ENCODE peak calls at places on chromosomes 13 and 19, in five cellular contexts. One of them, this sample, is unnamed.

GRCh38 chr19:45139286-45140143 is 21.3 kb downstream of the NKPD1 start:
- DNase-seq in epithelial cell of esophagus: no peak
- DNase-seq in ascending aorta: no peak
- DNase-seq in tibial artery: no peak
- DNase-seq in GM06990: no peak
- DNase-seq in this sample: no peak

GRCh38 chr19:12757544-12758274 is 6.1 kb downstream of the BEST2 start:
- DNase-seq in epithelial cell of esophagus: peak
- DNase-seq in ascending aorta: no peak
- DNase-seq in tibial artery: peak
- DNase-seq in GM06990: peak
- DNase-seq in this sample: peak

GRCh38 chr19:10292206-10292788 is 2.5 kb downstream of the ICAM5 start:
- DNase-seq in GM06990: peak
- DNase-seq in ascending aorta: peak
- DNase-seq in tibial artery: peak
- DNase-seq in epithelial cell of esophagus: peak
- DNase-seq in this sample: peak

GRCh38 chr13:75687145-75687763 is 51.1 kb downstream of the LMO7 start:
- DNase-seq in tibial artery: no peak
- DNase-seq in epithelial cell of esophagus: peak
- DNase-seq in ascending aorta: no peak
- DNase-seq in GM06990: no peak
- DNase-seq in this sample: peak

GRCh38 chr19:49057636-49058234 is at the start of gene CGB7:
- DNase-seq in GM06990: no peak
- DNase-seq in epithelial cell of esophagus: peak
- DNase-seq in tibial artery: peak
- DNase-seq in ascending aorta: no peak
- DNase-seq in this sample: peak

GRCh38 chr19:18839465-18840287 is 7.9 kb downstream of the UPF1 start:
- DNase-seq in epithelial cell of esophagus: no peak
- DNase-seq in ascending aorta: no peak
- DNase-seq in GM06990: no peak
- DNase-seq in tibial artery: no peak
- DNase-seq in this sample: peak

GRCh38 chr13:98741741-98742435 is 10.6 kb downstream of the SLC15A1 start:
- DNase-seq in tibial artery: no peak
- DNase-seq in epithelial cell of esophagus: no peak
- DNase-seq in ascending aorta: no peak
- DNase-seq in GM06990: no peak
- DNase-seq in this sample: peak

GRCh38 chr13:87671031-87671823 is at the start of gene SLITRK5:
- DNase-seq in tibial artery: peak
- DNase-seq in GM06990: peak
- DNase-seq in ascending aorta: peak
- DNase-seq in epithelial cell of esophagus: peak
- DNase-seq in this sample: peak

GRCh38 chr13:109568273-109568900 is 218.0 kb downstream of the IRS2 start:
- DNase-seq in epithelial cell of esophagus: no peak
- DNase-seq in tibial artery: no peak
- DNase-seq in GM06990: no peak
- DNase-seq in ascending aorta: no peak
- DNase-seq in this sample: peak

GRCh38 chr13:40485611-40486517 is 180.6 kb downstream of the FOXO1 start:
- DNase-seq in epithelial cell of esophagus: no peak
- DNase-seq in ascending aorta: no peak
- DNase-seq in tibial artery: no peak
- DNase-seq in GM06990: peak
- DNase-seq in this sample: no peak

GRCh38 chr13:40058757-40059236 is 403.3 kb downstream of the COG6 start:
- DNase-seq in ascending aorta: no peak
- DNase-seq in tibial artery: no peak
- DNase-seq in epithelial cell of esophagus: peak
- DNase-seq in GM06990: peak
- DNase-seq in this sample: peak

GRCh38 chr13:111411186-111411858 is 90.9 kb downstream of the TEX29 start:
- DNase-seq in ascending aorta: no peak
- DNase-seq in GM06990: no peak
- DNase-seq in epithelial cell of esophagus: no peak
- DNase-seq in tibial artery: no peak
- DNase-seq in this sample: no peak

GRCh38 chr19:7492142-7493055 is 3.6 kb upstream of the PEX11G start:
- DNase-seq in GM06990: no peak
- DNase-seq in tibial artery: no peak
- DNase-seq in ascending aorta: no peak
- DNase-seq in epithelial cell of esophagus: peak
- DNase-seq in this sample: peak

GRCh38 chr13:87123987-87124784 is 547.0 kb upstream of the SLITRK5 start:
- DNase-seq in GM06990: no peak
- DNase-seq in tibial artery: no peak
- DNase-seq in ascending aorta: no peak
- DNase-seq in epithelial cell of esophagus: peak
- DNase-seq in this sample: peak

GRCh38 chr19:32351807-32352630 is 6.6 kb downstream of the ZNF507 start:
- DNase-seq in GM06990: no peak
- DNase-seq in epithelial cell of esophagus: no peak
- DNase-seq in ascending aorta: no peak
- DNase-seq in tibial artery: no peak
- DNase-seq in this sample: peak

GRCh38 chr19:48933382-48933932 is at the start of gene DHDH:
- DNase-seq in GM06990: peak
- DNase-seq in ascending aorta: no peak
- DNase-seq in epithelial cell of esophagus: peak
- DNase-seq in tibial artery: peak
- DNase-seq in this sample: peak

GRCh38 chr13:89862691-89863036 is 1484.8 kb upstream of the MIR17HG start:
- DNase-seq in tibial artery: no peak
- DNase-seq in GM06990: no peak
- DNase-seq in ascending aorta: no peak
- DNase-seq in epithelial cell of esophagus: peak
- DNase-seq in this sample: no peak

GRCh38 chr19:35336166-35336955 is 7.4 kb downstream of the CD22 start:
- DNase-seq in tibial artery: no peak
- DNase-seq in ascending aorta: no peak
- DNase-seq in epithelial cell of esophagus: no peak
- DNase-seq in GM06990: no peak
- DNase-seq in this sample: no peak
- H3K4me3 ChIP-seq in tibial artery: no peak
- H3K4me3 ChIP-seq in ascending aorta: no peak
- H3K4me3 ChIP-seq in epithelial cell of esophagus: no peak
- H3K4me3 ChIP-seq in GM06990: no peak
- H3K4me3 ChIP-seq in this sample: no peak

GRCh38 chr13:38866649-38867048 is 124.0 kb downstream of the STOML3 start:
- DNase-seq in ascending aorta: no peak
- DNase-seq in tibial artery: no peak
- DNase-seq in epithelial cell of esophagus: peak
- DNase-seq in GM06990: no peak
- DNase-seq in this sample: peak
- TF ChIP-seq CTCF in ascending aorta: no peak
- TF ChIP-seq CTCF in tibial artery: no peak
- TF ChIP-seq CTCF in epithelial cell of esophagus: peak
- TF ChIP-seq CTCF in GM06990: no peak
- TF ChIP-seq CTCF in this sample: no peak

GRCh38 chr19:58054792-58055482 is 4.1 kb upstream of the ZNF135 start:
- DNase-seq in ascending aorta: no peak
- DNase-seq in epithelial cell of esophagus: no peak
- DNase-seq in tibial artery: no peak
- DNase-seq in GM06990: no peak
- DNase-seq in this sample: peak
- H3K4me3 ChIP-seq in ascending aorta: peak
- H3K4me3 ChIP-seq in epithelial cell of esophagus: no peak
- H3K4me3 ChIP-seq in tibial artery: peak
- H3K4me3 ChIP-seq in GM06990: no peak
- H3K4me3 ChIP-seq in this sample: peak

DNA sequence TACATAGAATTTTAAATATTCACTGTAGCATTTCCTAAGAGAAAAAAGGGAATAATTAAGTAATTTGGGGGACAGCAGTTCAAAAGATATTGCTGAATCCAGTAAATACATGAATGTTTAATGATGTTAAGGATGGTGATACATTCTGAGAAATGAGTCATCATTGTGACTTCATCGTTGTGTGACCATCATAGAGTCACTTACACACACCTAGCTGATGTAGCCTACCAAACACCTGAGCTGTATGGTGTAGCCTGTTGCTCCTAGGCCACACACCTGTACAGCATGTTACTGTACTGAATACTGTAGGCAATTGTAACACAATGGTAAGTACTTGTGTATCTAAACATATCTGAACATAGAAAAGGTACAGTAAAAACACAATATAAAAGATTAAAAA is 34.8 kb downstream of the ATP7B start:
- DNase-seq in tibial artery: no peak
- DNase-seq in ascending aorta: no peak
- DNase-seq in epithelial cell of esophagus: peak
- DNase-seq in GM06990: no peak
- DNase-seq in this sample: no peak
- TF ChIP-seq CTCF in tibial artery: no peak
- TF ChIP-seq CTCF in ascending aorta: no peak
- TF ChIP-seq CTCF in epithelial cell of esophagus: no peak
- TF ChIP-seq CTCF in GM06990: no peak
- TF ChIP-seq CTCF in this sample: no peak

GRCh38 chr19:56112313-56112709 is 8.8 kb downstream of the ZNF787 start:
- DNase-seq in epithelial cell of esophagus: no peak
- DNase-seq in ascending aorta: no peak
- DNase-seq in tibial artery: no peak
- DNase-seq in GM06990: no peak
- DNase-seq in this sample: no peak

GRCh38 chr19:56113071-56113632 is 7.9 kb downstream of the ZNF787 start:
- DNase-seq in epithelial cell of esophagus: no peak
- DNase-seq in tibial artery: no peak
- DNase-seq in GM06990: no peak
- DNase-seq in ascending aorta: no peak
- DNase-seq in this sample: no peak

GRCh38 chr19:56114711-56115110 is 6.4 kb downstream of the ZNF787 start:
- DNase-seq in tibial artery: no peak
- DNase-seq in epithelial cell of esophagus: no peak
- DNase-seq in ascending aorta: no peak
- DNase-seq in GM06990: no peak
- DNase-seq in this sample: no peak

GRCh38 chr19:56115490-56115889 is 5.6 kb downstream of the ZNF787 start:
- DNase-seq in tibial artery: no peak
- DNase-seq in ascending aorta: no peak
- DNase-seq in GM06990: no peak
- DNase-seq in epithelial cell of esophagus: no peak
- DNase-seq in this sample: no peak

GRCh38 chr19:56114051-56114694 is 6.9 kb downstream of the ZNF787 start:
- DNase-seq in epithelial cell of esophagus: no peak
- DNase-seq in tibial artery: no peak
- DNase-seq in ascending aorta: no peak
- DNase-seq in GM06990: no peak
- DNase-seq in this sample: no peak
- H3K4me3 ChIP-seq in epithelial cell of esophagus: no peak
- H3K4me3 ChIP-seq in tibial artery: no peak
- H3K4me3 ChIP-seq in ascending aorta: no peak
- H3K4me3 ChIP-seq in GM06990: no peak
- H3K4me3 ChIP-seq in this sample: no peak

DNA sequence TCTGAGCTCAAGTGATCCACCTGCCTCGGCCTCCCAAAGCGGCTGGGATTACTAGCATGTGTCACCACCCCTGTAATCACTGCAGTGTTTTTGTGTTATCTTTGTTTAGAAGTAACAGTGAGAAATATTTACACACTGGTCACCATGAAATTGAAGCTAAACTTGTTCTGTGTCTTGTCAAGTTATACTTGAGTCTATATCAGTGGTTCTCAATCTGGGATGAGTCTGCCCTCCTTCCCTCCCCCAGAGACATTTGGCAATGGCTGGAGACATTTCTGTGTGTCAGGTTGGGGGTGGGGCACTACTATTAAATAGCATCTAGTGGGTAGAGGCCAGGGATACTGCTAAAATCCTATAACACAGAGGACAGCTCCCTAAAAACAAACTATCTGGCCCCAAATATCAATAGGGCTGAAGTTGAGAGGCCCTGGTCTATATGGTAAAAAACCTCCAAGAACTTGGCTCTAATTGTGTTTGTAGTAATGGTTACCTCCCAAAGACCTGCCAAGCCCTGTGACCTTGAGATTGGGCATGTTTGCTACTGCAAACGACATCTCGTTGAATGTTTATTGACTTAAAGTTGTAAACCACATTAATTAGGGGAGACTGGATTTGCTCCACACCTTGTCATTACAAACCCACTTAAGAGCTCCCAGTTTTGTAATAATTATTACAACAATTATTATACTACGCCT is 6.9 kb downstream of the CTU1 start:
- DNase-seq in tibial artery: no peak
- DNase-seq in ascending aorta: no peak
- DNase-seq in epithelial cell of esophagus: no peak
- DNase-seq in GM06990: no peak
- DNase-seq in this sample: peak
- TF ChIP-seq CTCF in tibial artery: no peak
- TF ChIP-seq CTCF in ascending aorta: no peak
- TF ChIP-seq CTCF in epithelial cell of esophagus: no peak
- TF ChIP-seq CTCF in GM06990: no peak
- TF ChIP-seq CTCF in this sample: no peak

This sample was measured in fibroblast of villous mesenchyme.